ENCODE peak calls at places on chromosomes 12 and 14, in ten cellular contexts. E is HFFc6; A is GM12865; X is endothelial cell; B is amygdala; V is mucosa of gallbladder; O is sciatic nerve; M is activated effector memory CD4-positive, alpha-beta T cell treated with Interleukin-2 at 50 U/mL for 16 hours; W is stimulated activated CD4-positive, alpha-beta T cell treated with anti-CD3 and anti-CD28 coated beads, Interleukin-2, amount 100 ng/mL, for 4 hours; U is heart right ventricle. C is an unnamed sample.

GRCh38 chr14:104350463-104351185 is 212.2 kb downstream of the KIF26A start:
- DNase-seq in E (no peak), A (no peak), X (no peak), B (peak; percentile 72), V (peak; percentile 47), O (peak; percentile 64), M (no peak), W (no peak), U (no peak), C (no peak)

GRCh38 chr14:102991376-102991775 is 66.0 kb downstream of the CDC42BPB start:
- DNase-seq in E (no peak), A (no peak), X (no peak), B (no peak), V (no peak), O (no peak), M (no peak), W (no peak), U (no peak), C (no peak)

GRCh38 chr14:105169776-105170655 is 1.4 kb upstream of the JAG2 start:
- DNase-seq in E (no peak), A (no peak), X (no peak), B (no peak), V (no peak), O (no peak), M (no peak), W (no peak), U (no peak), C (no peak)

GRCh38 chr12:93415723-93416464 is 25.9 kb downstream of the UBE2N start:
- DNase-seq in E (peak; percentile 59), A (no peak), X (no peak), B (no peak), V (no peak), O (no peak), M (no peak), W (no peak), U (no peak), C (no peak)

GRCh38 chr14:101026341-101026740 is 122.8 kb upstream of the RTL1 start:
- DNase-seq in E (no peak), A (no peak), X (no peak), B (no peak), V (no peak), O (peak; percentile 27), M (no peak), W (no peak), U (no peak), C (no peak)

GRCh38 chr14:58639842-58640484 is 2.2 kb downstream of the DACT1 start:
- DNase-seq in E (peak; percentile 84), A (peak; percentile 59), X (peak; percentile 40), B (peak; percentile 43), V (peak; percentile 61), O (no peak), M (no peak), W (no peak), U (peak; percentile 62), C (no peak)

GRCh38 chr12:38892090-38892786 is 13.2 kb downstream of the CPNE8 start:
- DNase-seq in E (no peak), A (peak; percentile 43), X (no peak), B (no peak), V (peak; percentile 77), O (no peak), M (no peak), W (no peak), U (no peak), C (no peak)

GRCh38 chr12:79841878-79842265 is 93.0 kb downstream of the PPP1R12A start:
- DNase-seq in E (no peak), A (no peak), X (no peak), B (no peak), V (no peak), O (no peak), M (no peak), W (no peak), U (no peak), C (no peak)

GRCh38 chr14:101133068-101133467 is 229.5 kb upstream of the RTL1 start:
- DNase-seq in E (no peak), A (no peak), X (no peak), B (no peak), V (no peak), O (no peak), M (no peak), W (no peak), U (no peak), C (no peak)

GRCh38 chr12:111773801-111774551 is 7.2 kb downstream of the ALDH2 start:
- DNase-seq in E (peak; percentile 45), A (peak; percentile 76), X (no peak), B (peak; percentile 13), V (peak; percentile 82), O (peak; percentile 83), M (no peak), W (no peak), U (peak; percentile 64), C (peak; percentile 62)

GRCh38 chr14:28121512-28122297 is 644.9 kb upstream of the FOXG1 start:
- DNase-seq in E (no peak), A (no peak), X (no peak), B (no peak), V (no peak), O (no peak), M (no peak), W (no peak), U (no peak), C (no peak)

GRCh38 chr14:94918896-94919295 is 149.0 kb upstream of the GSC start:
- DNase-seq in E (no peak), A (no peak), X (no peak), B (no peak), V (no peak), O (no peak), M (no peak), W (no peak), U (no peak), C (no peak)

GRCh38 chr12:69388371-69388770 is 28.8 kb downstream of the YEATS4 start:
- DNase-seq in E (peak; percentile 68), A (peak; percentile 47), X (no peak), B (no peak), V (no peak), O (no peak), M (no peak), W (no peak), U (no peak), C (peak; percentile 16)

GRCh38 chr12:6222009-6222702 is 22.0 kb downstream of the CD9 start:
- DNase-seq in E (no peak), A (no peak), X (no peak), B (no peak), V (peak; percentile 72), O (no peak), M (no peak), W (no peak), U (no peak), C (no peak)

GRCh38 chr14:59969319-59969718 is 49.4 kb downstream of the LRRC9 start:
- DNase-seq in E (no peak), A (no peak), X (no peak), B (no peak), V (no peak), O (no peak), M (no peak), W (no peak), U (no peak), C (no peak)

GRCh38 chr14:101878222-101879211 is 85.9 kb upstream of the DYNC1H1 start:
- DNase-seq in E (no peak), A (peak; percentile 76), X (no peak), B (no peak), V (no peak), O (no peak), M (no peak), W (no peak), U (no peak), C (no peak)

GRCh38 chr12:98653866-98654493 is 8.9 kb downstream of the APAF1 start:
- DNase-seq in E (peak; percentile 56), A (peak; percentile 54), X (no peak), B (no peak), V (no peak), O (no peak), M (no peak), W (no peak), U (peak; percentile 20), C (peak; percentile 55)

C was measured in GM13976.